ENCODE peak calls at places on chromosomes 6 and 20, in ten cellular contexts. S, F, T, U, N, X, A, C, O and L are unnamed samples.

GRCh38 chr6:4402477-4402976 is 267.2 kb upstream of the ECI2 start:
- DNase-seq in S (peak; percentile 28), F (no peak), T (no peak), U (no peak), N (no peak), X (no peak), A (no peak), C (no peak), O (peak; percentile 88), L (no peak)

GRCh38 chr6:25659633-25660368 is 7.8 kb downstream of the SCGN start:
- DNase-seq in S (no peak), F (no peak), T (no peak), U (no peak), N (no peak), X (no peak), A (no peak), C (peak; percentile 78), O (no peak), L (no peak)

GRCh38 chr6:46367365-46367764 is 123.9 kb downstream of the RCAN2 start:
- DNase-seq in S (no peak), F (no peak), T (no peak), U (no peak), N (no peak), X (no peak), A (no peak), C (no peak), O (no peak), L (no peak)

GRCh38 chr6:8990075-8990474 is 554.7 kb upstream of the SLC35B3 start:
- DNase-seq in S (no peak), F (no peak), T (no peak), U (no peak), N (no peak), X (no peak), A (no peak), C (no peak), O (no peak), L (no peak)

GRCh38 chr6:42236680-42237473 is 19.2 kb upstream of the MRPS10 start:
- DNase-seq in S (no peak), F (no peak), T (no peak), U (no peak), N (no peak), X (no peak), A (no peak), C (no peak), O (no peak), L (no peak)

GRCh38 chr6:141464490-141464889 is 668.2 kb upstream of the GJE1 start:
- DNase-seq in S (no peak), F (no peak), T (no peak), U (no peak), N (no peak), X (no peak), A (no peak), C (peak; percentile 80), O (peak; percentile 70), L (no peak)

GRCh38 chr6:139452176-139452876 is 77.9 kb upstream of the CITED2 start:
- DNase-seq in S (no peak), F (no peak), T (no peak), U (no peak), N (no peak), X (no peak), A (no peak), C (no peak), O (peak; percentile 82), L (no peak)

GRCh38 chr6:30497714-30498113 is 8.4 kb downstream of the HLA-E start:
- DNase-seq in S (no peak), F (no peak), T (no peak), U (no peak), N (no peak), X (no peak), A (no peak), C (no peak), O (no peak), L (no peak)

GRCh38 chr20:63495771-63496403 is 3.0 kb downstream of the EEF1A2 start:
- DNase-seq in S (peak; percentile 60), F (peak; percentile 65), T (peak; percentile 85), U (no peak), N (peak; percentile 82), X (peak; percentile 77), A (peak; percentile 76), C (no peak), O (peak; percentile 52), L (peak; percentile 78)

GRCh38 chr20:6746901-6747609 is 20.4 kb upstream of the BMP2 start:
- DNase-seq in S (no peak), F (no peak), T (no peak), U (no peak), N (no peak), X (no peak), A (no peak), C (no peak), O (no peak), L (no peak)

GRCh38 chr6:84762941-84763396 is 1.4 kb downstream of the TBX18 start:
- DNase-seq in S (no peak), F (no peak), T (peak; percentile 60), U (no peak), N (peak; percentile 22), X (no peak), A (no peak), C (no peak), O (no peak), L (no peak)